ENCODE peak calls at places on chromosomes 3 and 15, in eight cellular contexts. I is AG09309, X is breast epithelium, V is right atrium auricular region, U is epithelial cell of esophagus, M is psoas muscle, R is fibroblast of pulmonary artery, H is cardiac fibroblast. A is an unnamed sample.

GRCh38 chr3:170357920-170358854 is 672 bp downstream of the SKIL start:
- DNase-seq in I (no peak), X (peak; percentile 76), V (peak; percentile 91), U (peak; percentile 67), M (peak; percentile 90), R (peak; percentile 68), H (peak; percentile 75), A (peak; percentile 83)

GRCh38 chr3:136250862-136251460 is 821 bp downstream of the PCCB start:
- DNase-seq in I (peak; percentile 8), X (peak; percentile 37), V (peak; percentile 72), U (peak; percentile 31), M (peak; percentile 72), R (peak; percentile 47), H (peak; percentile 55), A (peak; percentile 58)

GRCh38 chr15:85749261-85750151 is 45.2 kb downstream of the KLHL25 start:
- DNase-seq in I (no peak), X (peak; percentile 28), V (peak; percentile 80), U (no peak), M (no peak), R (no peak), H (peak; percentile 58), A (no peak)

GRCh38 chr3:107525954-107526305 is 3.2 kb downstream of the BBX start:
- DNase-seq in I (no peak), X (no peak), V (no peak), U (no peak), M (no peak), R (no peak), H (no peak), A (peak; percentile 3)

GRCh38 chr3:52280046-52280445 is 1.6 kb upstream of the WDR82 start:
- DNase-seq in I (no peak), X (no peak), V (no peak), U (no peak), M (no peak), R (peak; percentile 70), H (peak; percentile 68), A (peak; percentile 53)

GRCh38 chr3:45345849-45346535 is 42.4 kb upstream of the LARS2 start:
- DNase-seq in I (no peak), X (no peak), V (no peak), U (peak; percentile 7), M (no peak), R (no peak), H (no peak), A (no peak)

GRCh38 chr15:59349715-59350420 is 22.8 kb downstream of the MYO1E start:
- DNase-seq in I (peak; percentile 71), X (peak; percentile 57), V (no peak), U (peak; percentile 98), M (peak; percentile 37), R (peak; percentile 90), H (peak; percentile 81), A (peak; percentile 91)

GRCh38 chr15:92413511-92413910 is 19.8 kb downstream of the ST8SIA2 start:
- DNase-seq in I (no peak), X (no peak), V (no peak), U (no peak), M (no peak), R (no peak), H (no peak), A (no peak)

GRCh38 chr15:90871097-90871715 is 2.8 kb downstream of the FURIN start:
- DNase-seq in I (no peak), X (no peak), V (no peak), U (no peak), M (peak; percentile 62), R (no peak), H (peak; percentile 38), A (peak; percentile 49)

GRCh38 chr3:136990826-136991225 is 33.0 kb downstream of the IL20RB start:
- DNase-seq in I (no peak), X (no peak), V (no peak), U (peak; percentile 77), M (no peak), R (no peak), H (no peak), A (no peak)

GRCh38 chr3:8988791-8989558 is 25.7 kb upstream of the RAD18 start:
- DNase-seq in I (no peak), X (no peak), V (no peak), U (no peak), M (no peak), R (no peak), H (no peak), A (no peak)

GRCh38 chr3:71784201-71784913 is 591 bp downstream of the PROK2 start:
- DNase-seq in I (no peak), X (no peak), V (no peak), U (no peak), M (no peak), R (no peak), H (no peak), A (no peak)

GRCh38 chr3:69784854-69785523 is 45.7 kb downstream of the MITF start:
- DNase-seq in I (peak; percentile 63), X (no peak), V (peak; percentile 86), U (peak; percentile 78), M (peak; percentile 71), R (peak; percentile 51), H (peak; percentile 71), A (peak; percentile 84)

GRCh38 chr3:196174652-196175051 is 36.5 kb downstream of the ZDHHC19 start:
- DNase-seq in I (no peak), X (no peak), V (no peak), U (no peak), M (peak; percentile 36), R (no peak), H (no peak), A (no peak)

GRCh38 chr15:70569139-70569717 is 194.1 kb downstream of the UACA start:
- DNase-seq in I (peak; percentile 89), X (peak; percentile 29), V (no peak), U (peak; percentile 26), M (no peak), R (peak; percentile 74), H (peak; percentile 83), A (peak; percentile 88)

GRCh38 chr3:112086018-112086854 is at the start of gene C3orf52:
- DNase-seq in I (no peak), X (peak; percentile 69), V (peak; percentile 75), U (peak; percentile 91), M (peak; percentile 83), R (peak; percentile 78), H (peak; percentile 77), A (peak; percentile 72)
- TF ChIP-seq CTCF in I (no peak), X (peak; percentile 29), V (no peak), U (no peak), M (peak; percentile 4), R (no peak), H (no peak), A (peak; percentile 9)

GRCh38 chr3:132624790-132625189 is 27.7 kb downstream of the ACKR4 start:
- DNase-seq in I (no peak), X (no peak), V (no peak), U (no peak), M (no peak), R (no peak), H (no peak), A (no peak)
- H3K4me3 ChIP-seq in I (no peak overlapping the region), X (no peak overlapping the region), V (no peak overlapping the region), U (no peak overlapping the region), M (no peak overlapping the region), R (no peak overlapping the region), H (no peak overlapping the region), A (no peak overlapping the region)

GRCh38 chr3:153903430-153903829 is 217.8 kb upstream of the ARHGEF26 start:
- DNase-seq in I (no peak), X (no peak), V (no peak), U (no peak), M (no peak), R (no peak), H (no peak), A (no peak)
- TF ChIP-seq CTCF in I (no peak), X (no peak), V (no peak), U (peak; percentile 12), M (no peak), R (no peak), H (no peak), A (no peak)

GRCh38 chr3:159911011-159911663 is 77.5 kb upstream of the IL12A start:
- DNase-seq in I (no peak), X (no peak), V (no peak), U (no peak), M (no peak), R (no peak), H (no peak), A (peak; percentile 53)
- H3K4me3 ChIP-seq in I (no peak overlapping the region), X (no peak overlapping the region), V (peak overlapping the region; percentile 35), U (no peak overlapping the region), M (peak overlapping the region; percentile 58), R (no peak overlapping the region), H (peak overlapping the region; percentile 36), A (peak overlapping the region; percentile 38)